ENCODE peak calls at places on chromosomes 3 and 15, in seven cellular contexts. F, R, G, Y, X, U and J are unnamed samples.

GRCh38 chr3:189898559-189899153 is 222.0 kb downstream of the P3H2 start:
- DNase-seq in F (no peak), R (no peak), X (no peak), U (no peak), Y (no peak), G (no peak), J (no peak)

GRCh38 chr15:40103124-40103858 is 5.4 kb downstream of the BMF start:
- DNase-seq in X (peak), Y (peak), R (peak), G (no peak), U (peak), F (peak), J (no peak)

GRCh38 chr15:73440571-73440970 is 2.4 kb upstream of the REC114 start:
- DNase-seq in F (no peak), R (no peak), Y (no peak), X (no peak), G (no peak), U (no peak), J (no peak)

GRCh38 chr3:46538803-46539442 is 27.2 kb downstream of the LRRC2 start:
- DNase-seq in G (no peak), R (peak), Y (peak), X (no peak), F (peak), U (no peak), J (peak)

GRCh38 chr15:86916671-86917450 is 837.2 kb downstream of the AGBL1 start:
- DNase-seq in Y (no peak), U (peak), X (no peak), F (no peak), G (no peak), R (no peak), J (peak)

GRCh38 chr15:68672781-68673205 is 94.0 kb downstream of the CORO2B start:
- DNase-seq in R (no peak), Y (no peak), U (no peak), G (no peak), F (peak), X (peak), J (no peak)

GRCh38 chr15:72312605-72313447 is 7.1 kb downstream of the CELF6 start:
- DNase-seq in R (peak), X (peak), Y (peak), G (peak), F (peak), U (no peak), J (peak)

GRCh38 chr3:122560680-122561079 is 3.4 kb downstream of the PARP9 start:
- DNase-seq in R (peak), G (peak), U (no peak), Y (peak), F (no peak), X (peak), J (no peak)

GRCh38 chr3:48747703-48748102 is 30.7 kb upstream of the IP6K2 start:
- DNase-seq in U (no peak), Y (peak), R (no peak), F (no peak), G (no peak), X (no peak), J (no peak)

GRCh38 chr15:57376695-57377477 is 581 bp downstream of the CGNL1 start:
- DNase-seq in X (peak), Y (no peak), R (no peak), F (no peak), U (peak), G (peak), J (no peak)

GRCh38 chr3:111746772-111747171 is 112.3 kb upstream of the PHLDB2 start:
- DNase-seq in F (no peak), G (no peak), R (no peak), U (no peak), Y (no peak), X (no peak), J (no peak)

GRCh38 chr3:72343078-72343477 is 505.2 kb downstream of the SHQ1 start:
- DNase-seq in R (no peak), Y (no peak), X (no peak), G (no peak), F (no peak), U (no peak), J (no peak)

GRCh38 chr15:60760646-60761504 is 281.9 kb upstream of the ICE2 start:
- DNase-seq in G (no peak), R (no peak), X (no peak), F (no peak), U (no peak), Y (no peak), J (no peak)

GRCh38 chr3:186566772-186567071 is 417 bp downstream of the TBCCD1 start:
- DNase-seq in G (no peak), R (no peak), Y (no peak), F (no peak), U (no peak), X (no peak), J (no peak)

GRCh38 chr3:47865192-47865591 is 62.3 kb downstream of the DHX30 start:
- DNase-seq in G (no peak), X (no peak), Y (peak), F (no peak), U (no peak), R (no peak), J (no peak)

GRCh38 chr3:17038900-17039545 is 154.3 kb downstream of the PLCL2 start:
- DNase-seq in U (no peak), R (no peak), F (no peak), X (no peak), Y (no peak), G (no peak), J (no peak)

GRCh38 chr3:39149059-39149455 is 4.3 kb downstream of the CSRNP1 start:
- DNase-seq in X (no peak), G (no peak), F (no peak), U (no peak), R (no peak), Y (no peak), J (no peak)

GRCh38 chr3:39147711-39148115 is 5.7 kb downstream of the CSRNP1 start:
- DNase-seq in F (no peak), U (no peak), R (peak), G (no peak), X (no peak), Y (no peak), J (no peak)

GRCh38 chr3:39149498-39150169 is 3.8 kb downstream of the CSRNP1 start:
- DNase-seq in R (no peak), F (no peak), G (no peak), Y (no peak), U (no peak), X (no peak), J (no peak)

GRCh38 chr3:39147374-39147709 is 6.0 kb downstream of the CSRNP1 start:
- DNase-seq in F (no peak), X (no peak), U (no peak), Y (no peak), R (no peak), G (no peak), J (no peak)

GRCh38 chr3:39148116-39149058 is 5.0 kb downstream of the CSRNP1 start:
- DNase-seq in R (peak), F (no peak), X (no peak), Y (no peak), G (no peak), U (no peak), J (no peak)
- TF ChIP-seq EP300 in R (no peak), F (no peak), X (no peak), Y (no peak), G (no peak), U (no peak), J (no peak)

GRCh38 chr15:90145761-90146160 is 43.5 kb upstream of the IDH2 start:
- DNase-seq in U (no peak), Y (no peak), F (no peak), X (no peak), G (no peak), R (no peak), J (no peak)

GRCh38 chr15:90145259-90145658 is 43.0 kb upstream of the IDH2 start:
- DNase-seq in U (no peak), Y (no peak), X (no peak), F (no peak), R (no peak), G (no peak), J (no peak)

GRCh38 chr15:90141646-90142045 is 39.4 kb upstream of the IDH2 start:
- DNase-seq in X (no peak), U (no peak), Y (no peak), R (no peak), G (no peak), F (no peak), J (no peak)

GRCh38 chr15:90142216-90143175 is 40.2 kb upstream of the IDH2 start:
- DNase-seq in G (no peak), Y (no peak), U (no peak), X (no peak), R (no peak), F (no peak), J (no peak)

DNA sequence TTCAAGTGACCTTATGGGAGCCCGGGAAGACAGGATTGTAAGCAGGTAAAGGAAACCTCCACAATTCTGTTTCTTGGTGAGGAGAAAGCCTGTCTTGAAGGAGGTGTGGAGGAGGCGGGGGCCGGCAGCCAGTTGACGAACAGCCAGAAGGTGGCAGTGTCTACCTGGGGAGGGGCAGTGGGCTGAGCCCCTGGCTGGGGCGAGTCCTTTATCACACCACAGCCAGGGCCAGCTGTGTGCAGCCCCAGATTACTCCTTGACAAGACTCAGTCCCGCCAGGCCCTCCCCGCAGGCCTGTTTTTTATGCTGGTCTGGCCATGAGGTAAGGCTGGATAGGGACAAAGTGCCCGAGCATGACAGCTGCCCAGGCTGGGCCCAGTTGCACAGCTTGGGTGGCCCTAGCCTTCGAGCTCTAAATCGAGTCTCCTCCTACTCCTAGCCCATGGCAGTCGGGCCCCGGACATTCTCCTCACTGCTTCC is 40.9 kb upstream of the IDH2 start:
- DNase-seq in U (no peak), G (no peak), Y (peak), X (peak), F (no peak), R (peak), J (no peak)
- TF ChIP-seq POLR2A in U (no peak), G (no peak), Y (no peak), X (no peak), F (no peak), R (no peak), J (no peak)

GRCh38 chr15:51870774-51871173 is 41.3 kb downstream of the TMOD3 start:
- DNase-seq in R (no peak), F (no peak), G (no peak), X (no peak), U (no peak), Y (no peak), J (no peak)

GRCh38 chr15:51866161-51866560 is 36.7 kb downstream of the TMOD3 start:
- DNase-seq in U (no peak), X (no peak), F (no peak), G (no peak), Y (no peak), R (no peak), J (no peak)

GRCh38 chr15:51865291-51865690 is 35.8 kb downstream of the TMOD3 start:
- DNase-seq in R (no peak), U (no peak), F (no peak), X (no peak), Y (no peak), G (no peak), J (no peak)

GRCh38 chr15:51866751-51867150 is 37.3 kb downstream of the TMOD3 start:
- DNase-seq in R (no peak), G (no peak), X (no peak), U (no peak), Y (no peak), F (no peak), J (no peak)

DNA sequence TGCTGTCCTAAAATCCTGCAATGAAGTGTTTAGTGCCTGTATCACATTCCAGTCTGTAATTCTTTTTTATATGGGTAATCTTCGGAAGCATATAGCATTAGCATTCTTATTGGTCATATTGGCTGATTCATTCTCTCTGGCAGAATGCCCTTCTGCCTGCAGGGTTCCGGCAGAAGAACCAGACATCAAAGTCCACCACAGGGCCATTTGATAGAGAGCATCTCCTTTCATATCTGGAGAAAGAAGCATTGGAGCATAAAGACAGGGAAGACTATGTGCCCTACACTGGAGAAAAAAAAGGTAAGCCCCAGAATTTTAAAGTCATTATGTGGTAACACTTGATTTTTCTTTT is 39.6 kb downstream of the TMOD3 start:
- DNase-seq in Y (no peak), G (peak), F (no peak), R (peak), X (no peak), U (no peak), J (no peak)
- TF ChIP-seq EP300 in Y (no peak), G (no peak), F (no peak), R (no peak), X (no peak), U (no peak), J (no peak)

GRCh38 chr3:100260081-100260684 is 609 bp upstream of the TBC1D23 start:
- DNase-seq in U (no peak), R (peak), F (no peak), Y (no peak), X (peak), G (peak), J (no peak)

GRCh38 chr3:100252006-100252405 is 8.8 kb upstream of the TBC1D23 start:
- DNase-seq in X (no peak), G (no peak), F (no peak), Y (no peak), R (no peak), U (no peak), J (no peak)

GRCh38 chr3:100257601-100258000 is 3.2 kb upstream of the TBC1D23 start:
- DNase-seq in X (no peak), R (no peak), F (no peak), G (no peak), U (no peak), Y (no peak), J (no peak)

GRCh38 chr3:100256724-100257123 is 4.1 kb upstream of the TBC1D23 start:
- DNase-seq in G (no peak), F (no peak), X (no peak), U (no peak), R (no peak), Y (no peak), J (no peak)

GRCh38 chr3:100254168-100254777 is 6.5 kb upstream of the TBC1D23 start:
- DNase-seq in U (no peak), F (no peak), G (peak), X (peak), Y (peak), R (peak), J (no peak)
- TF ChIP-seq POLR2A in U (no peak), F (no peak), G (no peak), X (no peak), Y (no peak), R (no peak), J (no peak)

DNA sequence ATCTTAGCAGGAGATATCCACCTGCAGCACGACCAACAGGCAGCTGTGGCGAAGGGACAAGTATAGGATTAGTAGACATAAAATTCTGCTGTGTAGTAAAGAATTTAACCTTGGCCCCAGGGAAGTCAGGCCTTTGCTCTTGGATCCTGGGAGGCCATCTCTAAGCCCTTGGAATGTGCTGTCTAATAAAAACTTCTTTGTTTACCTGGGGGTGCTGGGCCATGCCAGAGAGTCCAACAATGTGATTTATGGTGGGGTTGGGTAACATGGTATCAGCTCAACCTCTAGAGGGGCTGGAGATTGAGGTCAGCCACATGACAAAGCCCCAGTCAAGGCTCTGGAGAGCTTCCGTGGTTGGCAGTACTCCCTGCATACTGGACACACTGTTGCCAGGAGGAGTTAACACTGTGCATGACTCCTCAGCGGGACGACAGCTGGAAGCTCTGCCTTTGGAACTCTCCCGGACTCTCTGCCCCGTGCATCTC is 52.4 kb downstream of the HEG1 start:
- DNase-seq in U (no peak), G (peak), Y (no peak), F (no peak), R (peak), X (peak), J (no peak)
- TF ChIP-seq EP300 in U (no peak), G (peak), Y (no peak), F (no peak), R (no peak), X (no peak), J (no peak)

GRCh38 chr3:12562451-12562850 is 5.6 kb downstream of the MKRN2 start:
- DNase-seq in U (no peak), R (no peak), G (no peak), Y (no peak), X (no peak), F (no peak), J (no peak)

GRCh38 chr3:12558706-12559105 is 1.8 kb downstream of the MKRN2 start:
- DNase-seq in X (no peak), R (no peak), Y (no peak), G (no peak), F (no peak), U (no peak), J (no peak)

GRCh38 chr3:12561397-12561796 is 4.5 kb downstream of the MKRN2 start:
- DNase-seq in R (no peak), X (no peak), G (no peak), F (no peak), U (no peak), Y (no peak), J (no peak)

GRCh38 chr3:12559520-12559919 is 2.6 kb downstream of the MKRN2 start:
- DNase-seq in R (no peak), U (no peak), G (no peak), F (no peak), X (no peak), Y (no peak), J (no peak)

DNA sequence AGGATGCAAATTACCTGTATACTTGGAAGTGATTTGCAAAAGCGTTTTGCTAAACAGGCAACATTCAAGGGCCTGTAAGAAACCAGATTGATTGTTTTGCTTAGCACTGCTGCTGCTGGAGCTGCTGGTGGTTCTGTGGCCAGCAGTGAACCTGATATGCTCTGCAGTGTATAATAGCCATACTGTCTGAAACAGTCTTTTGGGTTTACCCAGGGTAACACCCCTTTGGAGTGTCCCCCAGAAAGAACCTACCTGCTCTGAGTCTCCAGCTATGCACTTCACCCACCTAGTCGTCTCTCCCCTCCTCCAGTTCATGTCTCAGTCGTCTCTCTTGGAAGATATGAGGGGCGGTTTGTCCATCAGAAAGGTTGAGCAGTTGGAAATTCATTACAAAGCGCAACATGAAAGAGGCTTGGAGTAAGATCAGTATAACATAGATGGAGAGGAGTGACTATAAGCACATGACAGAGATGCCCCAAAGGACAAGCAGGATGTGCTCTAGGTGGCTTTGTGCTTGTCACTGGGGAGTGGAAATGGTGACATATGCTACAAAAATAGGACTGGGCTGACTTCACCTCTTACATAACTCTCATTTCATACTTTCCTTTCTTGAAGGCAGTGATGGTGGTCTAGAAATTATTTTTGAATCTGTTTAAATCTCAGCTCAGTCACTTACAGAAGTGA is 3.8 kb downstream of the MKRN2 start:
- DNase-seq in G (no peak), U (no peak), X (no peak), R (no peak), Y (no peak), F (no peak), J (no peak)
- TF ChIP-seq POLR2A in G (no peak), U (no peak), X (no peak), R (no peak), Y (no peak), F (no peak), J (no peak)

DNA sequence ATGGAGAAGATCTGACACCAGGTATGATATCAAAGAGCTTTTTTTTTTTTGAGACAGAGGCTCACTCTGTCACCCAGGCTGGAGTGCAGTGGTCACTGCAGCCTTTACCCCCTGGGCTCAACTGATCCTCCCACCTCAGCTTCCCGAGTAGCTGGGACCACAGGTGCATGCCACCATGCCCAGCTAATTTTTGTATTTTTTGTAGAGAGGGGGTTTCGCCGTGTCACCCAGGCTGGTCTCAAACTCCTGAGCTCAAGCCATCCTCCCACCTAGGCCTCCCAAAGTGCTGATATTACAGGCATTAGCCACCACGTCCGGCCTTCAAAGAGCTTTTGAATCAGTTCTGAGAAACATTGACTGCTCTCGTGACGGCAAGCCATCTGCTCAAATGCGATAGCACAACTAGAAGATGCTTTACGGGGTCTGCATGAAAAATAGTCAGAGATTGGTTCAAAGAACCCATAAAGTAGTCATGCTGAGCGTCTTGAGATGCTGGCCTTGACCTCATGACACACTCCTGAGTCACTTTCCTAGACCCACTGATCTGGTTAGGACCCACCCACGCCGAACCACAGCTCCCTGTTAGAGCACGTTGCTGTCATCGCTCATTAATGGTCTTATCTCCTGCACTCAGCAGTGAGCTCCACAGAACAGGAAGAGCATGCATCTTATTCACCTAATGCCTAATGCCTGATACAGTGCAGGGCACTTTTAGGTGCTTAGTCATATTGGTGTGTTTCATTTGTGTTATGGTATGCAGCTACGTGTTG is 57.0 kb upstream of the NR2F2 start:
- DNase-seq in G (no peak), F (no peak), Y (no peak), U (no peak), R (no peak), X (no peak), J (peak)
- TF ChIP-seq EP300 in G (no peak), F (no peak), Y (no peak), U (no peak), R (no peak), X (no peak), J (no peak)

GRCh38 chr3:32401541-32402052 is 9.9 kb downstream of the CMTM7 start:
- DNase-seq in F (no peak), R (peak), G (peak), Y (peak), U (peak), X (peak), J (no peak)
- TF ChIP-seq POLR2A in F (no peak), R (peak), G (peak), Y (no peak), U (peak), X (no peak), J (no peak)